ENCODE peak calls at places on chromosome 3, in seven cellular contexts. N is sigmoid colon, F is GM12878, S is ovary, O is upper lobe of left lung, B is A549, V is transverse colon. W is an unnamed sample.

GRCh38 chr3:156630081-156630772 is 44.2 kb upstream of the TIPARP start:
- DNase-seq in O (no peak), B (no peak), F (no peak), N (no peak), V (no peak), S (no peak), W (no peak)

GRCh38 chr3:16059081-16059537 is 115.4 kb upstream of the GALNT15 start:
- DNase-seq in V (no peak), F (no peak), S (peak), N (no peak), O (no peak), B (no peak), W (no peak)

GRCh38 chr3:124636101-124636862 is 94.0 kb upstream of the UMPS start:
- DNase-seq in V (no peak), N (no peak), F (no peak), B (no peak), S (no peak), O (no peak), W (no peak)

GRCh38 chr3:30904986-30905385 is 10.5 kb upstream of the GADL1 start:
- DNase-seq in S (no peak), B (no peak), O (no peak), V (no peak), N (no peak), F (no peak), W (no peak)

GRCh38 chr3:34107669-34108068 is 309.2 kb downstream of the PDCD6IP start:
- DNase-seq in V (no peak), N (no peak), S (no peak), B (no peak), O (no peak), F (peak), W (no peak)

GRCh38 chr3:48413611-48414010 is 16.3 kb downstream of the PLXNB1 start:
- DNase-seq in O (peak), N (peak), B (no peak), F (no peak), S (no peak), V (no peak), W (no peak)

GRCh38 chr3:142850395-142851023 is 38.4 kb downstream of the PCOLCE2 start:
- DNase-seq in N (no peak), F (no peak), B (peak), S (no peak), O (no peak), V (no peak), W (no peak)

GRCh38 chr3:184741798-184742675 is 30.2 kb upstream of the MAGEF1 start:
- DNase-seq in V (no peak), N (no peak), F (no peak), B (no peak), S (no peak), O (no peak), W (no peak)

GRCh38 chr3:161969867-161970266 is 473.3 kb downstream of the OTOL1 start:
- DNase-seq in S (no peak), O (no peak), V (no peak), N (no peak), F (no peak), B (no peak), W (no peak)

GRCh38 chr3:157502916-157503620 is at the start of gene VEPH1:
- DNase-seq in N (no peak), B (no peak), O (peak), V (peak), S (no peak), F (no peak), W (no peak)

GRCh38 chr3:45954306-45954705 is 11.0 kb downstream of the CXCR6 start:
- DNase-seq in V (no peak), B (no peak), O (no peak), S (no peak), N (no peak), F (no peak), W (no peak)

GRCh38 chr3:78004578-78004977 is 964.7 kb downstream of the ROBO2 start:
- DNase-seq in O (no peak), B (no peak), V (no peak), S (no peak), N (no peak), F (no peak), W (no peak)

GRCh38 chr3:3127432-3128010 is 781 bp downstream of the TRNT1 start:
- DNase-seq in O (no peak), N (no peak), B (peak), V (no peak), S (no peak), F (no peak), W (peak)

GRCh38 chr3:46935989-46936620 is 40.4 kb downstream of the CCDC12 start:
- DNase-seq in N (peak), B (no peak), S (no peak), O (no peak), V (no peak), F (no peak), W (no peak)

GRCh38 chr3:47225310-47225906 is 57.2 kb downstream of the KIF9 start:
- DNase-seq in V (peak), S (no peak), N (no peak), O (no peak), B (no peak), F (peak), W (peak)

GRCh38 chr3:169218314-169218983 is 445.1 kb downstream of the MECOM start:
- DNase-seq in O (no peak), B (no peak), F (no peak), S (no peak), V (peak), N (no peak), W (peak)

GRCh38 chr3:186115229-186115996 is 6.5 kb upstream of the ETV5 start:
- DNase-seq in B (no peak), N (no peak), S (no peak), V (no peak), O (no peak), F (no peak), W (no peak)

GRCh38 chr3:46427929-46428833 is 21.1 kb downstream of the CCRL2 start:
- DNase-seq in V (no peak), F (no peak), O (no peak), N (no peak), B (no peak), S (no peak), W (no peak)

GRCh38 chr3:107412376-107412775 is 35.1 kb downstream of the CCDC54 start:
- DNase-seq in O (no peak), S (no peak), V (no peak), F (no peak), B (no peak), N (peak), W (no peak)

GRCh38 chr3:58120075-58120812 is 90.5 kb downstream of the DNASE1L3 start:
- DNase-seq in B (no peak), F (no peak), V (no peak), O (no peak), N (no peak), S (peak), W (peak)

GRCh38 chr3:2511356-2511755 is 412.7 kb downstream of the CNTN4 start:
- DNase-seq in S (no peak), N (no peak), B (no peak), F (no peak), V (no peak), O (peak), W (no peak)

GRCh38 chr3:27943106-27943505 is 221.0 kb upstream of the EOMES start:
- DNase-seq in F (no peak), B (no peak), S (no peak), V (no peak), N (no peak), O (no peak), W (no peak)

GRCh38 chr3:71369733-71370391 is 213.7 kb downstream of the FOXP1 start:
- DNase-seq in B (no peak), F (no peak), N (no peak), V (no peak), O (no peak), S (no peak), W (no peak)

DNA sequence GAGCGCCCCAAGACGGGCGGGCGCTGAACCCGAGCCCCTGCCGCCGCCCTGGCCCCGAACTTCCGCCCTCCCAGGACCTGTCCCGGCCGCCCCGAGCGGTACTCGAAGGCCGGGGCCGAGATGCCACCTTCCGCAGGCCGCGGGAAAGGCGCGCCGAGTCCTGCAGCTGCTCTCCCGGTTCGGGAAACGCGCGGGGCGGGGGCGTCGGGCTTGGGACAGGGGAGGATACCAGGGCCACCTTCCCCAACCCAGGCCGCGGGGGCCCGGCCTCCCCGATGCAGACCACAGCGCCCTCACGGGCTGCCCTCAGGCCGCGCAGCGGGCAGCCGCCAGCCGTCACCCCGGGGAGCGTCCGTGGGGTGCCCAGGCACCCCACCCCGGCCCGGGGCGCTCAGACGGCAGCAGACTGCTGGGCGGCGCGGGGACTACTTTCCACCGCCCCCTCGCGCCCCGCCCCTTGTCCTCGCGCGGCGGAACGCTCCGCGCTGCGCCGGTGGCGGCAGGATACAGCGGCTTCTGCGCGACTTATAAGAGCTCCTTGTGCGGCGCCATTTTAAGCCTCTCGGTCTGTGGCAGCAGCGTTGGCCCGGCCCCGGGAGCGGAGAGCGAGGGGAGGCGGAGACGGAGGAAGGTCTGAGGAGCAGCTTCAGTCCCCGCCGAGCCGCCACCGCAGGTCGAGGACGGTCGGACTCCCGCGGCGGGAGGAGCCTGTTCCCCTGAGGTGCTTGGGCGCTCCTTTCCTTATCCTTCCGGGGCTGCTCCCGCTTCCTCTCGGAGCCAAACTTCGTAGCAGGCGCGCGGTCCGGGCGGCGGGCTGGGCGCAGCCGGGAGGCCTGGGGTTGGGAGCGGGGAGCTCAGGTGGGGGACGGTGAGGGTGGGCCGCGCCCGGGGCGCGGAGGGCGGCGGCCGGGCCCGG is at the start of gene CTNNB1:
- DNase-seq in V (peak), S (peak), B (peak), F (peak), N (peak), O (peak), W (peak)
- TF ChIP-seq EP300 in V (peak), S (no peak), B (peak), F (no peak), N (no peak), O (peak), W (peak)

GRCh38 chr3:66465034-66465433 is 35.8 kb downstream of the LRIG1 start:
- DNase-seq in V (no peak), F (no peak), N (no peak), B (no peak), O (no peak), S (no peak), W (no peak)

GRCh38 chr3:66464512-66464894 is 36.3 kb downstream of the LRIG1 start:
- DNase-seq in S (no peak), O (no peak), N (no peak), B (no peak), V (no peak), F (no peak), W (no peak)

GRCh38 chr3:66465587-66465986 is 35.2 kb downstream of the LRIG1 start:
- DNase-seq in F (no peak), V (no peak), B (no peak), O (no peak), S (no peak), N (no peak), W (no peak)

GRCh38 chr3:66463734-66464511 is 36.9 kb downstream of the LRIG1 start:
- DNase-seq in S (no peak), B (no peak), F (no peak), O (no peak), N (no peak), V (no peak), W (no peak)

DNA sequence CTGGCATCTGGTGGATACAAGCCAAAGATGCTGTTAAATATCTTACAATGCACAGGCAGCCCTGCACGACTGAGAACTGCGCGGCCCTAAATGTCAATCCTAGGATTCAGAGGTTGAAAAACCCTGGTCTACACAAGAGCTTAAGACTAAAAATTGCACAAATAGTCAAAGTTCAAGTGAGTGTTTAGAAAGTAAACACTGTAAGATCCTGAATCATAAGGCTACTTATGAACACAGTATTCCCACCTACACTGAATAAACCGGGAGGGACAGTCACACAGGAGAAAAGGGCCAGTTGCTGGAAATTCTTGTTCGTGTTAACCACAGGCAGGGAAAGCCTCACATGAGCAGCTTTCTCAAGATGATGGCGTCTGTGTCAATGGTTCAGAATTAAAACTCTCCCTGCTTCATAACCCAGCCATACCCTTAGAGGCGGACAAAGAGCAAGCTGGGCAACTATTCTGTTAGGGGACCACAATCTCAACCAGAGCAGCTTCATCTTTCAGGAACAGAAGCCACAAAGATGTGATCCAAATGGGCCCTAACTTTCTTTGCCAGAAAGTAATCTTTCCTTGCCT is 37.7 kb downstream of the LRIG1 start:
- DNase-seq in B (no peak), F (no peak), O (no peak), N (no peak), V (no peak), S (no peak), W (no peak)
- TF ChIP-seq EP300 in B (no peak), F (no peak), O (peak), N (no peak), V (no peak), S (no peak), W (no peak)

DNA sequence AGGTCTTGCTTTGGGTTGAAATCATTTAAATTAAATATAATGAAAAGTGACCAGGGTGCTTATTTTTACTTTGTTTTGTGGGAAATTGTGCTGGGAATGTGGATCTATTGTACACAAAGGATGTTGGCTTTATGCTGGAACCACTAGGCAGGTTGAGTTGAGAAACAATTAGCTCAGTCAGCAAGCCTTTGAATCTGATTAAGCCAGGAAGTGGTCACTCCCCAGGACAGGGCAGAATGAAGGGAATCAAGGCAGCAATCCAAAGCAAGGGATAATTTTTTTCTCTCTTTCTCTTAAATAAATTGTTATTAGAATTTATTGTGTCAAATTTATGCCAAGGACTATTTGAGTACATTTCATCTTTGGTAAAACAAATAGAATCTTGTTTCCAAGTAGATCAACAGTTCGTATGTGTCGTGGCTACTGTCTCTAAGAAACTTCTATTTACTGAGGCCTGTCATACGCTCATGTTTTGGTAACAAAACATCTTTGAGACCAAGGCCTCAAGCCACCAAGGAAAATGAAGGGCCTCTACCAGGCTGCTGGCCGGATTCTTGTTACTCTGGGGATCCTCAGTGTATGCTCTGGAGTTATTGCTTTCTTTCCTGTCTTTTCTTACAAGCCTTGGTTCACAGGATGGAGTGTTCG is at the start of gene TMEM212:
- DNase-seq in N (no peak), S (no peak), V (no peak), F (no peak), B (no peak), O (no peak), W (no peak)
- TF ChIP-seq EP300 in N (no peak), S (no peak), V (no peak), F (no peak), B (no peak), O (no peak), W (no peak)

DNA sequence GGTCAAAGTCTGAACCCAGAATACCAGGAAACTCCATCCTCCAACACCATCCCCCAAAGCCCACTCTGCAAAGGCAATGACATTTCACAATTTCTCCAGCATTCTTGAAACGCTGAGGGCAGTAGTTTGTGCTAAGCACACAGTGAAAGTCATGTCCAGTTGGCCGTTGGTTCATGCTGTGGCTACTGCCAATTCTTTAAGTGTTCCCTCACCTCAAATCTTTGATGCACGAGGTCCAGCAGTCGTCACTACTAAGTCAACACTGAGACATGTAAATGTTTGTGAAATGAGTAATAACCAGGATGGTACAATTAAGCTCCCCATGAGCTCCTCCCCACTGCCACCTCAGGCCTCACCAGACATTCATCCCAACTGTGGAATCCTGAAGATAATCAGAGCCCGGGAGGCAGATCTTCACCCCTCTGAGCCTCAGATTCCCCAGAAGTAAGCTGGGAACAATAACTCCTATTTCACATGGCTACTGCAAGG is 7.0 kb downstream of the SUCLG2 start:
- DNase-seq in B (peak), F (no peak), O (no peak), N (no peak), S (no peak), V (peak), W (no peak)
- TF ChIP-seq EP300 in B (peak), F (no peak), O (peak), N (no peak), S (no peak), V (no peak), W (no peak)

GRCh38 chr3:112132554-112132953 is 494 bp downstream of the GCSAM start:
- DNase-seq in S (no peak), F (no peak), O (no peak), B (no peak), V (no peak), N (no peak), W (no peak)

GRCh38 chr3:112132088-112132487 is 960 bp downstream of the GCSAM start:
- DNase-seq in F (no peak), B (no peak), N (no peak), S (no peak), O (no peak), V (no peak), W (no peak)

GRCh38 chr3:112132975-112133448 is at the start of gene GCSAM:
- DNase-seq in O (no peak), V (peak), B (no peak), S (no peak), N (peak), F (peak), W (peak)

GRCh38 chr3:112134335-112135124 is 1.5 kb upstream of the GCSAM start:
- DNase-seq in N (no peak), O (peak), F (no peak), V (no peak), B (no peak), S (no peak), W (no peak)

GRCh38 chr3:112133606-112134334 is 722 bp upstream of the GCSAM start:
- DNase-seq in O (no peak), B (no peak), N (no peak), V (no peak), F (no peak), S (no peak), W (no peak)
- TF ChIP-seq EP300 in O (no peak), B (no peak), N (no peak), V (no peak), F (no peak), S (no peak), W (no peak)

GRCh38 chr3:42025388-42026138 is 63.7 kb upstream of the ULK4 start:
- DNase-seq in N (peak), V (peak), O (no peak), S (peak), B (peak), F (no peak), W (peak)
- TF ChIP-seq EP300 in N (peak), V (no peak), O (peak), S (peak), B (no peak), F (no peak), W (peak)

GRCh38 chr3:24343084-24343783 is 151.4 kb downstream of the THRB start:
- DNase-seq in V (no peak), F (no peak), B (no peak), O (no peak), N (no peak), S (no peak), W (no peak)
- TF ChIP-seq EP300 in V (no peak), F (no peak), B (no peak), O (no peak), N (no peak), S (no peak), W (no peak)

GRCh38 chr3:32216172-32216783 is 22.2 kb upstream of the CMTM8 start:
- DNase-seq in B (no peak), V (peak), N (no peak), S (no peak), O (no peak), F (no peak), W (no peak)
- TF ChIP-seq EP300 in B (no peak), V (no peak), N (no peak), S (no peak), O (no peak), F (no peak), W (no peak)

DNA sequence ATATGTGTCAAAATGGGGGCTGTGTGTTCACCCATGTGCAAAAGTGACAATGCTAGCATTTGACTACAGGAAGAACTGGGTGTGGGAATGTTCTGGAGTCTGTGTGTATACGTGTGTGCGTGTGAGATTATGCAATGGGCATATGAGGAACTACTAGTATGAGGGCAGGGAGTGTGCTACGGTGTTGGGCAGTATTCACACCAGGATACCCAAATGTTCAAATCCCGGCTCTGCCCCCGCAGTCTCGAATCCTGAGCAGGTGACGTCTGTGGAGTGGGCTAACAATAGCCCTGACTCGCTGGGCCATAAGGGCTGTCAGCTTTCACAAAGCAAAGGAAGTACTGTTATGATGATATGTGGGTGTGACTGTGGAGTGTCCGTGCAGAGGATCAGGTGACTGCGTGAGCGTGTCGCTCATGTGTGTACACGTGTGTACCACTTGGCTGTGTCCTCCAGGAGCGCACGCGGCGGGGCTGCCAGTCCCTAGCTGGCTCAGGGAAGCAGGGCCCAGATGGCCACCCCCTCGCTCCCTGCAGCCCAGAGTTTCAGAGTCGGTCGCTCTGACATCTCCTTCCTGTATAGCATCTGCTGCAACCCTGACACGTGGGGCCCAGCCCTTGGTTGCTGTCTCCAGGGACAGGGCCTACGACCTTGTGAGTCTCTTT is 27.2 kb downstream of the IQSEC1 start:
- DNase-seq in O (peak), N (no peak), F (peak), V (peak), S (no peak), B (no peak), W (peak)
- TF ChIP-seq EP300 in O (no peak), N (no peak), F (peak), V (no peak), S (no peak), B (no peak), W (no peak)